ENCODE peak calls at places on chromosomes 11 and 22, in ten cellular contexts. One of them, this sample, is unnamed.

GRCh38 chr11:119764108-119764874 is 35.3 kb upstream of the NECTIN1 start:
- DNase-seq in stomach: no peak
- DNase-seq in K562: no peak
- DNase-seq in suprapubic skin: no peak
- DNase-seq in H1: no peak
- DNase-seq in transverse colon: no peak
- DNase-seq in A549: no peak
- DNase-seq in SK-N-SH: no peak
- DNase-seq in upper lobe of left lung: peak; percentile 40
- DNase-seq in sigmoid colon: no peak
- DNase-seq in this sample: no peak

GRCh38 chr22:19765477-19766234 is 5.1 kb downstream of the TBX1 start:
- DNase-seq in stomach: no peak
- DNase-seq in K562: peak; percentile 80
- DNase-seq in suprapubic skin: no peak
- DNase-seq in H1: no peak
- DNase-seq in transverse colon: no peak
- DNase-seq in A549: no peak
- DNase-seq in SK-N-SH: no peak
- DNase-seq in upper lobe of left lung: no peak
- DNase-seq in sigmoid colon: no peak
- DNase-seq in this sample: no peak

GRCh38 chr11:123308077-123308476 is 113.0 kb upstream of the CLMP start:
- DNase-seq in stomach: no peak
- DNase-seq in K562: no peak
- DNase-seq in suprapubic skin: no peak
- DNase-seq in H1: no peak
- DNase-seq in transverse colon: no peak
- DNase-seq in A549: no peak
- DNase-seq in SK-N-SH: peak; percentile 62
- DNase-seq in upper lobe of left lung: no peak
- DNase-seq in sigmoid colon: no peak
- DNase-seq in this sample: no peak

GRCh38 chr11:118436639-118437045 is 350 bp downstream of the KMT2A start:
- DNase-seq in stomach: no peak
- DNase-seq in K562: no peak
- DNase-seq in suprapubic skin: peak; percentile 72
- DNase-seq in H1: no peak
- DNase-seq in transverse colon: peak; percentile 32
- DNase-seq in A549: no peak
- DNase-seq in SK-N-SH: no peak
- DNase-seq in upper lobe of left lung: peak; percentile 21
- DNase-seq in sigmoid colon: peak; percentile 60
- DNase-seq in this sample: no peak

GRCh38 chr11:8834379-8834778 is 76.6 kb upstream of the AKIP1 start:
- DNase-seq in stomach: no peak
- DNase-seq in K562: no peak
- DNase-seq in suprapubic skin: no peak
- DNase-seq in H1: no peak
- DNase-seq in transverse colon: no peak
- DNase-seq in A549: no peak
- DNase-seq in SK-N-SH: no peak
- DNase-seq in upper lobe of left lung: peak; percentile 50
- DNase-seq in sigmoid colon: no peak
- DNase-seq in this sample: no peak

GRCh38 chr22:38467904-38468760 is at the start of gene KDELR3:
- DNase-seq in stomach: peak; percentile 72
- DNase-seq in K562: peak; percentile 93
- DNase-seq in suprapubic skin: peak; percentile 70
- DNase-seq in H1: no peak
- DNase-seq in transverse colon: peak; percentile 80
- DNase-seq in A549: no peak
- DNase-seq in SK-N-SH: peak; percentile 80
- DNase-seq in upper lobe of left lung: peak; percentile 64
- DNase-seq in sigmoid colon: peak; percentile 80
- DNase-seq in this sample: peak; percentile 83

GRCh38 chr11:2330696-2331095 is 28.9 kb downstream of the TSPAN32 start:
- DNase-seq in stomach: no peak
- DNase-seq in K562: no peak
- DNase-seq in suprapubic skin: no peak
- DNase-seq in H1: no peak
- DNase-seq in transverse colon: no peak
- DNase-seq in A549: no peak
- DNase-seq in SK-N-SH: no peak
- DNase-seq in upper lobe of left lung: no peak
- DNase-seq in sigmoid colon: no peak
- DNase-seq in this sample: no peak

GRCh38 chr11:74725701-74726100 is 5.5 kb downstream of the CHRDL2 start:
- DNase-seq in stomach: no peak
- DNase-seq in K562: no peak
- DNase-seq in suprapubic skin: no peak
- DNase-seq in H1: no peak
- DNase-seq in transverse colon: no peak
- DNase-seq in A549: no peak
- DNase-seq in SK-N-SH: no peak
- DNase-seq in upper lobe of left lung: no peak
- DNase-seq in sigmoid colon: no peak
- DNase-seq in this sample: no peak

DNA sequence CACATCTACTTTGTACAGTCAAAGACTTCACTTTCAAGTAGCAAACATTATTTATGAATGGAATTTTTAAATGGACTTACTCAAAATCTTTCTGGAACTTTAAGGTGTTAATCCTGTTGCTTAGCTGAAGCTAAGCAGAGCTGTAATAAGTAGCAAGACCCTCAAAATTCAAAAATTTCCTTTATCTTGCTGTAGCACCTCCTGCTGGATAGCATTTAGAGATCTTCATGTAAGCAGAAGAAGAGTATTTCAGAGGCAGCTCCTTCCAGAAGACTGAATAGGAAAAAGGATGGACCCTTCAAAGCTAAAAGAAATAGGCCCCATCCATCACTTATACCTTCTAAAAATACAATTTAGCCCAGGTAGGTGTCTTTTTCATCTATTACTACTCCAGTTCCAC is 3.4 kb downstream of the PHF21A start:
- DNase-seq in stomach: no peak
- DNase-seq in K562: no peak
- DNase-seq in suprapubic skin: no peak
- DNase-seq in H1: no peak
- DNase-seq in transverse colon: no peak
- DNase-seq in A549: no peak
- DNase-seq in SK-N-SH: no peak
- DNase-seq in upper lobe of left lung: no peak
- DNase-seq in sigmoid colon: no peak
- DNase-seq in this sample: no peak
- TF ChIP-seq CTCF in stomach: no peak
- TF ChIP-seq CTCF in K562: peak; percentile 53
- TF ChIP-seq CTCF in suprapubic skin: no peak
- TF ChIP-seq CTCF in H1: no peak
- TF ChIP-seq CTCF in transverse colon: no peak
- TF ChIP-seq CTCF in A549: peak; percentile 45
- TF ChIP-seq CTCF in SK-N-SH: peak; percentile 53
- TF ChIP-seq CTCF in upper lobe of left lung: no peak
- TF ChIP-seq CTCF in sigmoid colon: no peak
- TF ChIP-seq CTCF in this sample: no peak

GRCh38 chr11:94111660-94112059 is 17.0 kb upstream of the PANX1 start:
- DNase-seq in stomach: no peak
- DNase-seq in K562: no peak
- DNase-seq in suprapubic skin: no peak
- DNase-seq in H1: no peak
- DNase-seq in transverse colon: no peak
- DNase-seq in A549: no peak
- DNase-seq in SK-N-SH: no peak
- DNase-seq in upper lobe of left lung: no peak
- DNase-seq in sigmoid colon: peak; percentile 58
- DNase-seq in this sample: no peak

GRCh38 chr11:94107363-94107762 is 21.3 kb upstream of the PANX1 start:
- DNase-seq in stomach: no peak
- DNase-seq in K562: no peak
- DNase-seq in suprapubic skin: no peak
- DNase-seq in H1: no peak
- DNase-seq in transverse colon: no peak
- DNase-seq in A549: no peak
- DNase-seq in SK-N-SH: no peak
- DNase-seq in upper lobe of left lung: no peak
- DNase-seq in sigmoid colon: no peak
- DNase-seq in this sample: no peak

GRCh38 chr11:94112182-94112960 is 16.3 kb upstream of the PANX1 start:
- DNase-seq in stomach: no peak
- DNase-seq in K562: no peak
- DNase-seq in suprapubic skin: no peak
- DNase-seq in H1: no peak
- DNase-seq in transverse colon: no peak
- DNase-seq in A549: no peak
- DNase-seq in SK-N-SH: no peak
- DNase-seq in upper lobe of left lung: no peak
- DNase-seq in sigmoid colon: no peak
- DNase-seq in this sample: no peak

GRCh38 chr11:94106699-94107098 is 21.9 kb upstream of the PANX1 start:
- DNase-seq in stomach: no peak
- DNase-seq in K562: no peak
- DNase-seq in suprapubic skin: no peak
- DNase-seq in H1: no peak
- DNase-seq in transverse colon: no peak
- DNase-seq in A549: no peak
- DNase-seq in SK-N-SH: no peak
- DNase-seq in upper lobe of left lung: no peak
- DNase-seq in sigmoid colon: no peak
- DNase-seq in this sample: no peak

DNA sequence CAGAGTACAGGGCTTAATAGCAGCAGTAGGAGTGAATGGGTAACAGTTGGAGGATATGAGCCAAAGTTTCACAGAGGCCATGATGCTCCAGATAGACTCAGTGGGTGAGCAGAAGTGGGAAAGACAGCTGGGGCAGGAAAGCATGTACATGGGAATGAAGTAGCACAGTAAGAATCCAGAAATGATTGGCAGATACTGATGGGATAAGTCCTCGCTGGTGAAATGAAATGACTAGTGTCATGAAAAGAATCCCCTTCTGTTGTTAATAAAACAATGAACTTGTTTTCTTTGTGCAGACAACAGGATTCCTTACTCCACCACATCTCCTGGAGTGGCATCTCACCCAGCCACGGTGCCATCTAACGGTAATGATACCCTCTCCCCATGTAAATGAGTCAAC is 17.4 kb upstream of the PANX1 start:
- DNase-seq in stomach: no peak
- DNase-seq in K562: no peak
- DNase-seq in suprapubic skin: no peak
- DNase-seq in H1: no peak
- DNase-seq in transverse colon: no peak
- DNase-seq in A549: no peak
- DNase-seq in SK-N-SH: no peak
- DNase-seq in upper lobe of left lung: no peak
- DNase-seq in sigmoid colon: no peak
- DNase-seq in this sample: no peak
- TF ChIP-seq EP300 in stomach: no peak
- TF ChIP-seq EP300 in K562: no peak
- TF ChIP-seq EP300 in suprapubic skin: no peak
- TF ChIP-seq EP300 in H1: no peak
- TF ChIP-seq EP300 in transverse colon: no peak
- TF ChIP-seq EP300 in A549: no peak
- TF ChIP-seq EP300 in SK-N-SH: no peak
- TF ChIP-seq EP300 in upper lobe of left lung: no peak
- TF ChIP-seq EP300 in sigmoid colon: no peak
- TF ChIP-seq EP300 in this sample: no peak

DNA sequence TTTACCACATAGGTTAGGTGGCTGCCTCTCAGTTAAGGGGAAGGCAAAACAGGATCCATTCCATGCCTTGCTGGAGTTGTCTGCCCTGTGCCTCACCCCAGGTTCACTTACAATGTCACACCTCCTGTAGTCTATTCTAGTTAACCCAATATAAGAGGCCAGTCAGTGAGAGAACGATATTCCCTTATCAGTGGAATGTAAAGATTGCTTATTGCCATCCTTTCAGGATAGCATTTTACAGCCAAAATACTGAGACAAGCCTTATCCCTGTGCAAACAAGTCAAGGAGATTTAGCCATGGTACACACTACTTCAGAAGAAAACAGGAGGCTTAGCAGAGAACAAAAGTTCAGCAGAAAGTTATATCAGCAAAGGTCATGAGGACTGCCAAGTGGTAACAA is 5.5 kb downstream of the CYP2R1 start:
- DNase-seq in stomach: no peak
- DNase-seq in K562: no peak
- DNase-seq in suprapubic skin: no peak
- DNase-seq in H1: no peak
- DNase-seq in transverse colon: no peak
- DNase-seq in A549: no peak
- DNase-seq in SK-N-SH: no peak
- DNase-seq in upper lobe of left lung: no peak
- DNase-seq in sigmoid colon: no peak
- DNase-seq in this sample: no peak
- H3K4me1 ChIP-seq in stomach: peaks cover 48% of the 10 kb centered on the region
- H3K4me1 ChIP-seq in K562: peaks cover 13% of the 10 kb centered on the region
- H3K4me1 ChIP-seq in suprapubic skin: peaks cover 28% of the 10 kb centered on the region
- H3K4me1 ChIP-seq in H1: no peaks in the 10 kb centered on the region
- H3K4me1 ChIP-seq in transverse colon: peaks cover 56% of the 10 kb centered on the region
- H3K4me1 ChIP-seq in A549: peaks cover 8% of the 10 kb centered on the region
- H3K4me1 ChIP-seq in SK-N-SH: no peaks in the 10 kb centered on the region
- H3K4me1 ChIP-seq in upper lobe of left lung: peaks cover 9% of the 10 kb centered on the region
- H3K4me1 ChIP-seq in sigmoid colon: peaks cover 4% of the 10 kb centered on the region
- H3K4me1 ChIP-seq in this sample: peaks cover 2% of the 10 kb centered on the region

GRCh38 chr11:32173435-32173834 is 82.6 kb downstream of the RCN1 start:
- DNase-seq in stomach: peak; percentile 61
- DNase-seq in K562: peak; percentile 12
- DNase-seq in suprapubic skin: no peak
- DNase-seq in H1: peak; percentile 29
- DNase-seq in transverse colon: peak; percentile 61
- DNase-seq in A549: peak; percentile 41
- DNase-seq in SK-N-SH: peak; percentile 48
- DNase-seq in upper lobe of left lung: peak; percentile 44
- DNase-seq in sigmoid colon: no peak
- DNase-seq in this sample: peak; percentile 42
- TF ChIP-seq CTCF in stomach: no peak
- TF ChIP-seq CTCF in K562: peak; percentile 55
- TF ChIP-seq CTCF in suprapubic skin: no peak
- TF ChIP-seq CTCF in H1: peak; percentile 70
- TF ChIP-seq CTCF in transverse colon: peak; percentile 37
- TF ChIP-seq CTCF in A549: peak; percentile 69
- TF ChIP-seq CTCF in SK-N-SH: peak; percentile 74
- TF ChIP-seq CTCF in upper lobe of left lung: peak; percentile 39
- TF ChIP-seq CTCF in sigmoid colon: no peak
- TF ChIP-seq CTCF in this sample: no peak

This sample was measured in ovary.